ENCODE peak calls at places on chromosomes 7 and 10, in seven cellular contexts. T, N, V, A, C, S and X are unnamed samples.

GRCh38 chr10:51162002-51162401 is 87.7 kb downstream of the PRKG1 start:
- DNase-seq in T (no peak), N (peak; percentile 18), V (no peak), A (peak; percentile 56), C (no peak), S (no peak), X (peak; percentile 23)

GRCh38 chr10:96319754-96320514 is 15.7 kb downstream of the DNTT start:
- DNase-seq in T (no peak), N (no peak), V (no peak), A (no peak), C (no peak), S (no peak), X (no peak)

GRCh38 chr10:46293832-46294640 is 7.2 kb downstream of the ANTXRL start:
- DNase-seq in T (no peak), N (peak; percentile 38), V (no peak), A (peak; percentile 17), C (no peak), S (no peak), X (no peak)

GRCh38 chr7:155206286-155207020 is 91.2 kb upstream of the INSIG1 start:
- DNase-seq in T (peak; percentile 69), N (no peak), V (peak; percentile 59), A (peak; percentile 84), C (no peak), S (no peak), X (no peak)

GRCh38 chr7:100991631-100992030 is 22.3 kb downstream of the MUC12 start:
- DNase-seq in T (no peak), N (no peak), V (no peak), A (no peak), C (no peak), S (no peak), X (no peak)

GRCh38 chr7:158614695-158615094 is 27.1 kb upstream of the PTPRN2 start:
- DNase-seq in T (no peak), N (no peak), V (peak; percentile 35), A (no peak), C (no peak), S (no peak), X (no peak)

GRCh38 chr10:36542493-36542892 is 582.9 kb upstream of the ANKRD30A start:
- DNase-seq in T (no peak), N (no peak), V (peak; percentile 40), A (no peak), C (no peak), S (no peak), X (no peak)

GRCh38 chr10:122648599-122649428 is 50.8 kb downstream of the C10orf120 start:
- DNase-seq in T (peak; percentile 3), N (peak; percentile 79), V (no peak), A (peak; percentile 51), C (no peak), S (peak; percentile 70), X (peak; percentile 76)

GRCh38 chr10:99172130-99172738 is 63.4 kb downstream of the HPSE2 start:
- DNase-seq in T (peak; percentile 37), N (peak; percentile 56), V (no peak), A (no peak), C (no peak), S (peak; percentile 52), X (peak; percentile 56)

GRCh38 chr7:157352506-157352905 is 15.7 kb downstream of the DNAJB6 start:
- DNase-seq in T (no peak), N (no peak), V (no peak), A (no peak), C (no peak), S (no peak), X (no peak)

GRCh38 chr7:81624650-81625310 is 145.1 kb downstream of the HGF start:
- DNase-seq in T (peak; percentile 94), N (no peak), V (no peak), A (no peak), C (no peak), S (no peak), X (no peak)

GRCh38 chr10:30786131-30786530 is 156.6 kb upstream of the LYZL2 start:
- DNase-seq in T (no peak), N (no peak), V (no peak), A (no peak), C (no peak), S (no peak), X (no peak)

GRCh38 chr10:129960493-129961273 is 3.4 kb downstream of the EBF3 start:
- DNase-seq in T (no peak), N (no peak), V (no peak), A (peak; percentile 9), C (no peak), S (no peak), X (no peak)

GRCh38 chr7:18974803-18975202 is 142.6 kb downstream of the TWIST1 start:
- DNase-seq in T (no peak), N (no peak), V (peak; percentile 28), A (no peak), C (no peak), S (no peak), X (no peak)

GRCh38 chr7:17405786-17406185 is 107.3 kb downstream of the AHR start:
- DNase-seq in T (peak; percentile 47), N (no peak), V (peak; percentile 89), A (no peak), C (no peak), S (no peak), X (no peak)

GRCh38 chr10:116710021-116710420 is 32.3 kb downstream of the HSPA12A start:
- DNase-seq in T (no peak), N (no peak), V (no peak), A (no peak), C (no peak), S (no peak), X (no peak)

GRCh38 chr10:69961864-69962745 is 90.5 kb upstream of the MACROH2A2 start:
- DNase-seq in T (no peak), N (no peak), V (no peak), A (no peak), C (peak; percentile 87), S (no peak), X (no peak)

GRCh38 chr10:69960606-69961167 is 92.0 kb upstream of the MACROH2A2 start:
- DNase-seq in T (no peak), N (no peak), V (no peak), A (no peak), C (peak; percentile 66), S (no peak), X (no peak)

GRCh38 chr10:69959911-69960310 is 92.7 kb upstream of the MACROH2A2 start:
- DNase-seq in T (no peak), N (no peak), V (no peak), A (no peak), C (no peak), S (no peak), X (no peak)

GRCh38 chr10:69962746-69963135 is 89.9 kb upstream of the MACROH2A2 start:
- DNase-seq in T (no peak), N (no peak), V (no peak), A (no peak), C (no peak), S (no peak), X (no peak)

GRCh38 chr10:69961168-69961863 is 91.3 kb upstream of the MACROH2A2 start:
- DNase-seq in T (no peak), N (no peak), V (no peak), A (no peak), C (peak; percentile 70), S (peak; percentile 10), X (no peak)
- TF ChIP-seq CTCF in T (peak; percentile 28), N (peak; percentile 62), V (peak; percentile 37), A (no peak), C (peak; percentile 17), S (peak; percentile 54), X (peak; percentile 23)

DNA sequence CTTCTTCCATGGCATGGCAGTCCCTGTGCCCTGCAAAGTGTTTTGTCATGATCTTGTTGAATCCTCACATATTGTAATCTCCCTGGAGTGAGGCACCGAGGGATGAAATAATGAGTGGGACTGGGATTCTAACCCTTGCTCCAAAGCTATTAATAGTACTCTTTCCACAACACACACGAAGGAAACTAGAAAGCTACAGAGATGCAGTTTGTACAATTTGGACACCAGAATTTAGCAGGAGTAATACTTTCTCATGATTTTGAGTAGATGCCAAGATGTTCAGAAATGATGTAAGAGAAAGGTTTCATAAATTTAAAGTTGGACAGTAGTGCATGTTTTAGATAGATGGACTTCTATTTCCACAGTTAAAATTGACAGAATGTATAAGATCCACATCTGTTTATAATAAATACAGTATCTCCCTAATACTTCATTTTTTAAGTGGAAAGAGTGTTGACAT is 46.4 kb downstream of the PRR15 start:
- DNase-seq in T (no peak), N (no peak), V (no peak), A (no peak), C (no peak), S (no peak), X (no peak)
- TF ChIP-seq CTCF in T (no peak), N (peak; percentile 8), V (no peak), A (no peak), C (no peak), S (no peak), X (no peak)

DNA sequence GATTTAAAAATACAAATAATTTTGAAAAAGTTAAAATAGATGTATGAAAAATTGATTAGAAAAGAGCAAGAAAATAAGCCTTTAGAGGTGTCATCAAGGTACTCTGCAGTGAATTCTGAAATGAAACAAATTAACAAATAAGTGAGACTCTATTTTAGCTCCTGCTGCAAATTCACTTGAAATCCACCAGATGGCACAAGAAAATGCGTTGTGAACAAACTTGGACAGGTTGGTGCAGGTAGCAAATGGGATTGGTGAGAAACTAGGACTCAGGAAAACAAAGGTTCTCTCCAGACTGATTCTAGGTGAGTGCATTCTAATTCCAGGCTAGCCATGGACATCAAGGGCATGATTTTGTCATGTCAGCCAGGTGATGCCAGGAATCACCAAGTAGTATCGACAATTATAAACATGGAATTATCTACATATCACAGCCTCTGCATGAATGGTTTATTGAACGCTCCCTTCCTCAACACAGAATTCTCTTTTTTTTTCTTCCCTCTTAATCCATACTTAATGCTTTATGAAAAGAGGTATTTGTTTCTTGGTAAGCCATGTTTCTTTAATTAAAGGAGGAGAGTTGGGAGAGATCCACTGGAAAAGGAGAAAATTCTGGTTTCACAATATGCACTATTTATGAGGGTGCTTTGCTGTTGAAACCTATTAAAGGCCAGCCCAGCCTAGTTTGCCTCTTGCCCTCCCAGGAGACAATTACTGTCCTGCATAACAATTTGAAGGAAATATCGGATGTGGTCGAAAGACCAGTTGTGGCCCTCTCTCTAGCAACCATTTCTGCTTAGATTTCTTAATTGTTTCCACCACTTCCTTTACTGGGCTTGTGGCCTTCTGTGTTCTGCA is 118.1 kb downstream of the ZNF365 start:
- DNase-seq in T (no peak), N (no peak), V (peak; percentile 57), A (no peak), C (peak; percentile 24), S (no peak), X (no peak)
- TF ChIP-seq CTCF in T (peak; percentile 41), N (no peak), V (peak; percentile 62), A (peak; percentile 20), C (peak; percentile 45), S (peak; percentile 67), X (peak; percentile 53)

GRCh38 chr10:93131956-93132355 is 58.3 kb downstream of the CYP26A1 start:
- DNase-seq in T (no peak), N (no peak), V (no peak), A (no peak), C (no peak), S (no peak), X (no peak)

GRCh38 chr10:93123766-93124165 is 50.1 kb downstream of the CYP26A1 start:
- DNase-seq in T (no peak), N (no peak), V (no peak), A (no peak), C (no peak), S (no peak), X (no peak)

GRCh38 chr10:93121311-93121710 is 47.6 kb downstream of the CYP26A1 start:
- DNase-seq in T (no peak), N (no peak), V (no peak), A (no peak), C (peak; percentile 75), S (no peak), X (no peak)

GRCh38 chr10:93124580-93125318 is 51.1 kb downstream of the CYP26A1 start:
- DNase-seq in T (no peak), N (no peak), V (no peak), A (no peak), C (no peak), S (no peak), X (no peak)

GRCh38 chr10:93126484-93127052 is 52.9 kb downstream of the CYP26A1 start:
- DNase-seq in T (no peak), N (no peak), V (no peak), A (no peak), C (no peak), S (no peak), X (no peak)
- TF ChIP-seq CTCF in T (peak; percentile 62), N (peak; percentile 78), V (peak; percentile 36), A (no peak), C (no peak), S (peak; percentile 56), X (peak; percentile 15)